ENCODE peak calls at places on chromosome 20, in nine cellular contexts. One of them, this sample, is unnamed. For H3K36me3, the result is how much of the 10 kb centered on the place peaks cover.

GRCh38 chr20:10621159-10621558 is 52.6 kb downstream of the JAG1 start:
- DNase-seq in breast epithelium: no peak
- DNase-seq in body of pancreas: no peak
- DNase-seq in GM12878: no peak
- DNase-seq in IMR-90: no peak
- DNase-seq in ovary: no peak
- DNase-seq in prostate gland: no peak
- DNase-seq in spleen: no peak
- DNase-seq in adrenal gland: no peak
- DNase-seq in this sample: no peak

GRCh38 chr20:14915356-14915755 is 577.9 kb upstream of the FLRT3 start:
- DNase-seq in IMR-90: no peak
- DNase-seq in prostate gland: no peak
- DNase-seq in body of pancreas: no peak
- DNase-seq in adrenal gland: no peak
- DNase-seq in GM12878: no peak
- DNase-seq in breast epithelium: no peak
- DNase-seq in ovary: peak
- DNase-seq in spleen: no peak
- DNase-seq in this sample: no peak

GRCh38 chr20:38883081-38883980 is 42.9 kb upstream of the FAM83D start:
- DNase-seq in GM12878: no peak
- DNase-seq in prostate gland: no peak
- DNase-seq in breast epithelium: no peak
- DNase-seq in spleen: peak
- DNase-seq in IMR-90: peak
- DNase-seq in ovary: no peak
- DNase-seq in body of pancreas: peak
- DNase-seq in adrenal gland: peak
- DNase-seq in this sample: no peak

GRCh38 chr20:14219801-14220461 is 117.5 kb downstream of the FLRT3 start:
- DNase-seq in breast epithelium: no peak
- DNase-seq in IMR-90: no peak
- DNase-seq in ovary: no peak
- DNase-seq in adrenal gland: no peak
- DNase-seq in prostate gland: no peak
- DNase-seq in body of pancreas: no peak
- DNase-seq in GM12878: no peak
- DNase-seq in spleen: no peak
- DNase-seq in this sample: no peak

GRCh38 chr20:20073851-20074252 is 21.5 kb downstream of the CFAP61 start:
- DNase-seq in prostate gland: no peak
- DNase-seq in spleen: no peak
- DNase-seq in body of pancreas: no peak
- DNase-seq in breast epithelium: no peak
- DNase-seq in adrenal gland: no peak
- DNase-seq in IMR-90: no peak
- DNase-seq in ovary: no peak
- DNase-seq in GM12878: no peak
- DNase-seq in this sample: no peak

GRCh38 chr20:50379049-50379990 is 130.9 kb upstream of the PTPN1 start:
- DNase-seq in breast epithelium: peak
- DNase-seq in GM12878: no peak
- DNase-seq in prostate gland: peak
- DNase-seq in ovary: peak
- DNase-seq in spleen: peak
- DNase-seq in adrenal gland: peak
- DNase-seq in IMR-90: peak
- DNase-seq in body of pancreas: peak
- DNase-seq in this sample: peak

GRCh38 chr20:30811896-30812671 is 445.4 kb upstream of the DEFB115 start:
- DNase-seq in prostate gland: no peak
- DNase-seq in spleen: peak
- DNase-seq in ovary: no peak
- DNase-seq in adrenal gland: peak
- DNase-seq in breast epithelium: no peak
- DNase-seq in IMR-90: peak
- DNase-seq in GM12878: peak
- DNase-seq in body of pancreas: no peak
- DNase-seq in this sample: no peak

GRCh38 chr20:58619847-58620431 is 31.1 kb upstream of the STX16 start:
- DNase-seq in body of pancreas: no peak
- DNase-seq in GM12878: no peak
- DNase-seq in ovary: no peak
- DNase-seq in prostate gland: no peak
- DNase-seq in IMR-90: no peak
- DNase-seq in breast epithelium: no peak
- DNase-seq in spleen: peak
- DNase-seq in adrenal gland: no peak
- DNase-seq in this sample: no peak

GRCh38 chr20:50804453-50805348 is 9.8 kb downstream of the BCAS4 start:
- DNase-seq in spleen: no peak
- DNase-seq in adrenal gland: no peak
- DNase-seq in GM12878: no peak
- DNase-seq in prostate gland: no peak
- DNase-seq in body of pancreas: no peak
- DNase-seq in ovary: no peak
- DNase-seq in breast epithelium: no peak
- DNase-seq in IMR-90: no peak
- DNase-seq in this sample: no peak

GRCh38 chr20:10721112-10721896 is 47.5 kb upstream of the JAG1 start:
- DNase-seq in adrenal gland: no peak
- DNase-seq in body of pancreas: no peak
- DNase-seq in ovary: no peak
- DNase-seq in GM12878: no peak
- DNase-seq in prostate gland: no peak
- DNase-seq in spleen: no peak
- DNase-seq in breast epithelium: no peak
- DNase-seq in IMR-90: peak
- DNase-seq in this sample: no peak

GRCh38 chr20:58718121-58718563 is 25.5 kb downstream of the NPEPL1 start:
- DNase-seq in IMR-90: no peak
- DNase-seq in spleen: peak
- DNase-seq in adrenal gland: no peak
- DNase-seq in GM12878: no peak
- DNase-seq in ovary: peak
- DNase-seq in body of pancreas: peak
- DNase-seq in breast epithelium: peak
- DNase-seq in prostate gland: peak
- DNase-seq in this sample: no peak

GRCh38 chr20:55166063-55166462 is 690.7 kb downstream of the DOK5 start:
- DNase-seq in prostate gland: no peak
- DNase-seq in GM12878: no peak
- DNase-seq in body of pancreas: no peak
- DNase-seq in adrenal gland: no peak
- DNase-seq in IMR-90: no peak
- DNase-seq in spleen: no peak
- DNase-seq in breast epithelium: no peak
- DNase-seq in ovary: no peak
- DNase-seq in this sample: no peak

GRCh38 chr20:11305406-11305805 is 612.3 kb upstream of the BTBD3 start:
- DNase-seq in prostate gland: no peak
- DNase-seq in IMR-90: peak
- DNase-seq in ovary: no peak
- DNase-seq in adrenal gland: no peak
- DNase-seq in GM12878: peak
- DNase-seq in breast epithelium: no peak
- DNase-seq in spleen: no peak
- DNase-seq in body of pancreas: no peak
- DNase-seq in this sample: no peak

GRCh38 chr20:16111853-16112412 is 461.3 kb downstream of the KIF16B start:
- DNase-seq in ovary: no peak
- DNase-seq in adrenal gland: no peak
- DNase-seq in GM12878: no peak
- DNase-seq in body of pancreas: no peak
- DNase-seq in IMR-90: no peak
- DNase-seq in prostate gland: no peak
- DNase-seq in breast epithelium: no peak
- DNase-seq in spleen: no peak
- DNase-seq in this sample: no peak

GRCh38 chr20:51525241-51526104 is 17.0 kb downstream of the NFATC2 start:
- DNase-seq in GM12878: no peak
- DNase-seq in prostate gland: no peak
- DNase-seq in body of pancreas: no peak
- DNase-seq in IMR-90: no peak
- DNase-seq in spleen: peak
- DNase-seq in breast epithelium: no peak
- DNase-seq in adrenal gland: peak
- DNase-seq in ovary: no peak
- DNase-seq in this sample: no peak

GRCh38 chr20:10659651-10660601 is 13.9 kb downstream of the JAG1 start:
- DNase-seq in ovary: no peak
- DNase-seq in body of pancreas: no peak
- DNase-seq in breast epithelium: no peak
- DNase-seq in IMR-90: no peak
- DNase-seq in GM12878: no peak
- DNase-seq in spleen: no peak
- DNase-seq in adrenal gland: no peak
- DNase-seq in prostate gland: no peak
- DNase-seq in this sample: no peak

GRCh38 chr20:35004051-35004725 is 48.5 kb downstream of the MYH7B start:
- DNase-seq in spleen: peak
- DNase-seq in adrenal gland: no peak
- DNase-seq in body of pancreas: peak
- DNase-seq in GM12878: no peak
- DNase-seq in breast epithelium: peak
- DNase-seq in prostate gland: no peak
- DNase-seq in ovary: peak
- DNase-seq in IMR-90: no peak
- DNase-seq in this sample: no peak
- H3K36me3 ChIP-seq in spleen: half or more
- H3K36me3 ChIP-seq in adrenal gland: under half
- H3K36me3 ChIP-seq in body of pancreas: half or more
- H3K36me3 ChIP-seq in GM12878: under half
- H3K36me3 ChIP-seq in breast epithelium: under half
- H3K36me3 ChIP-seq in prostate gland: half or more
- H3K36me3 ChIP-seq in ovary: under half
- H3K36me3 ChIP-seq in IMR-90: half or more
- H3K36me3 ChIP-seq in this sample: half or more

DNA sequence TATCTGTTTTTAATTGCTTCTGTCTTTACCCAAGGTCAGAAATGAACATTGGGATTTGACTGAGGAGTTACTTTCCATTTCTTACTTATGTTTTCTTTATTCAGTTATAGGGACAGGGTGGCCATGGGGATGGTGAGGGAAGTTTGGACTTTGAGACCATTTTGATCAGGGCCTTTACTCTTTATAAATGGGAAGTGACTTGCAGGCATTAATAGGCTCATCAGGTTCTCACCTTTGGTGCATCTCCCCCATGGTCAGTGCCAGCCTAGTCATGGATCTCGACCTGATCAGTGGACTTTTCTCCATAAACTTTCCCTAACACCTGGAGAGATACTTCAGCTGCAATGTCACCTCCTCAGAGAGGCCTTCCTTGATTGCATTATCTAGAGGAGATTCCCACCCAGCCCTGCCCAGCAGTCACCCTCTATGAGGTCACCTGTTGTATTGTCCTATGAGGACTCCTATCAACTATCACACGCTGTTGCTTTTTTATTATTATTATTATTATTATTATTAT is 16.8 kb upstream of the ZMYND8 start:
- DNase-seq in GM12878: no peak
- DNase-seq in ovary: no peak
- DNase-seq in IMR-90: no peak
- DNase-seq in adrenal gland: no peak
- DNase-seq in prostate gland: no peak
- DNase-seq in breast epithelium: no peak
- DNase-seq in spleen: no peak
- DNase-seq in body of pancreas: no peak
- DNase-seq in this sample: no peak
- TF ChIP-seq POLR2A in GM12878: no peak
- TF ChIP-seq POLR2A in ovary: no peak
- TF ChIP-seq POLR2A in IMR-90: no peak
- TF ChIP-seq POLR2A in adrenal gland: no peak
- TF ChIP-seq POLR2A in prostate gland: no peak
- TF ChIP-seq POLR2A in breast epithelium: no peak
- TF ChIP-seq POLR2A in spleen: no peak
- TF ChIP-seq POLR2A in body of pancreas: no peak
- TF ChIP-seq POLR2A in this sample: no peak

GRCh38 chr20:833121-833449 is 430 bp upstream of the FAM110A start:
- DNase-seq in breast epithelium: no peak
- DNase-seq in adrenal gland: no peak
- DNase-seq in GM12878: no peak
- DNase-seq in spleen: no peak
- DNase-seq in prostate gland: no peak
- DNase-seq in ovary: no peak
- DNase-seq in body of pancreas: no peak
- DNase-seq in IMR-90: no peak
- DNase-seq in this sample: no peak
- H3K27ac ChIP-seq in breast epithelium: peak
- H3K27ac ChIP-seq in adrenal gland: peak
- H3K27ac ChIP-seq in GM12878: peak
- H3K27ac ChIP-seq in spleen: peak
- H3K27ac ChIP-seq in prostate gland: peak
- H3K27ac ChIP-seq in ovary: no peak
- H3K27ac ChIP-seq in body of pancreas: peak
- H3K27ac ChIP-seq in IMR-90: peak
- H3K27ac ChIP-seq in this sample: peak

GRCh38 chr20:32519367-32519730 is 65.8 kb downstream of the NOL4L start:
- DNase-seq in spleen: peak
- DNase-seq in body of pancreas: no peak
- DNase-seq in IMR-90: no peak
- DNase-seq in GM12878: no peak
- DNase-seq in breast epithelium: no peak
- DNase-seq in prostate gland: no peak
- DNase-seq in ovary: no peak
- DNase-seq in adrenal gland: no peak
- DNase-seq in this sample: no peak
- H3K36me3 ChIP-seq in spleen: under half
- H3K36me3 ChIP-seq in body of pancreas: under half
- H3K36me3 ChIP-seq in IMR-90: under half
- H3K36me3 ChIP-seq in GM12878: under half
- H3K36me3 ChIP-seq in breast epithelium: under half
- H3K36me3 ChIP-seq in prostate gland: under half
- H3K36me3 ChIP-seq in ovary: under half
- H3K36me3 ChIP-seq in adrenal gland: under half
- H3K36me3 ChIP-seq in this sample: under half

GRCh38 chr20:56358600-56359211 is at the start of gene FAM210B:
- DNase-seq in GM12878: no peak
- DNase-seq in spleen: peak
- DNase-seq in IMR-90: peak
- DNase-seq in body of pancreas: peak
- DNase-seq in prostate gland: peak
- DNase-seq in breast epithelium: peak
- DNase-seq in adrenal gland: peak
- DNase-seq in ovary: peak
- DNase-seq in this sample: no peak
- TF ChIP-seq POLR2A in GM12878: peak
- TF ChIP-seq POLR2A in spleen: no peak
- TF ChIP-seq POLR2A in IMR-90: no peak
- TF ChIP-seq POLR2A in body of pancreas: no peak
- TF ChIP-seq POLR2A in prostate gland: peak
- TF ChIP-seq POLR2A in breast epithelium: no peak
- TF ChIP-seq POLR2A in adrenal gland: peak
- TF ChIP-seq POLR2A in ovary: peak
- TF ChIP-seq POLR2A in this sample: peak

GRCh38 chr20:53579581-53580375 is 13.9 kb downstream of the ZNF217 start:
- DNase-seq in GM12878: no peak
- DNase-seq in ovary: no peak
- DNase-seq in adrenal gland: peak
- DNase-seq in body of pancreas: no peak
- DNase-seq in IMR-90: peak
- DNase-seq in prostate gland: peak
- DNase-seq in breast epithelium: peak
- DNase-seq in spleen: no peak
- DNase-seq in this sample: no peak
- H3K27ac ChIP-seq in GM12878: peak
- H3K27ac ChIP-seq in ovary: peak
- H3K27ac ChIP-seq in adrenal gland: peak
- H3K27ac ChIP-seq in body of pancreas: peak
- H3K27ac ChIP-seq in IMR-90: peak
- H3K27ac ChIP-seq in prostate gland: peak
- H3K27ac ChIP-seq in breast epithelium: peak
- H3K27ac ChIP-seq in spleen: peak
- H3K27ac ChIP-seq in this sample: peak